ENCODE peak calls at places on chromosomes 7 and 10, in six cellular contexts. One of them, this sample, is unnamed.

GRCh38 chr7:47488969-47489342 is 93.0 kb downstream of the TNS3 start:
- DNase-seq in heart right ventricle: no peak
- DNase-seq in psoas muscle: no peak
- DNase-seq in heart left ventricle: peak; percentile 62
- DNase-seq in mammary epithelial cell: no peak
- DNase-seq in stomach: no peak
- DNase-seq in this sample: no peak

GRCh38 chr7:74294191-74294998 is 5.2 kb downstream of the CLIP2 start:
- DNase-seq in mammary epithelial cell: no peak
- DNase-seq in heart left ventricle: peak; percentile 66
- DNase-seq in stomach: no peak
- DNase-seq in psoas muscle: peak; percentile 60
- DNase-seq in heart right ventricle: peak; percentile 42
- DNase-seq in this sample: no peak

GRCh38 chr10:94683214-94684054 is at the start of gene CYP2C18:
- DNase-seq in heart left ventricle: no peak
- DNase-seq in mammary epithelial cell: no peak
- DNase-seq in psoas muscle: no peak
- DNase-seq in stomach: no peak
- DNase-seq in heart right ventricle: no peak
- DNase-seq in this sample: no peak

GRCh38 chr10:49377256-49377655 is 18.6 kb downstream of the DRGX start:
- DNase-seq in heart left ventricle: no peak
- DNase-seq in psoas muscle: no peak
- DNase-seq in mammary epithelial cell: no peak
- DNase-seq in stomach: no peak
- DNase-seq in heart right ventricle: no peak
- DNase-seq in this sample: no peak

GRCh38 chr10:130049244-130049643 is 61.4 kb downstream of the C10orf143 start:
- DNase-seq in heart left ventricle: no peak
- DNase-seq in heart right ventricle: no peak
- DNase-seq in stomach: no peak
- DNase-seq in mammary epithelial cell: no peak
- DNase-seq in psoas muscle: no peak
- DNase-seq in this sample: no peak

GRCh38 chr10:97883092-97883485 is 33.4 kb downstream of the GOLGA7B start:
- DNase-seq in psoas muscle: no peak
- DNase-seq in heart right ventricle: no peak
- DNase-seq in mammary epithelial cell: no peak
- DNase-seq in heart left ventricle: no peak
- DNase-seq in stomach: no peak
- DNase-seq in this sample: no peak

GRCh38 chr10:99733366-99733765 is 1.3 kb downstream of the CUTC start:
- DNase-seq in mammary epithelial cell: no peak
- DNase-seq in psoas muscle: no peak
- DNase-seq in heart left ventricle: no peak
- DNase-seq in heart right ventricle: no peak
- DNase-seq in stomach: no peak
- DNase-seq in this sample: no peak

GRCh38 chr7:98040626-98041025 is 50.6 kb upstream of the OCM2 start:
- DNase-seq in heart right ventricle: no peak
- DNase-seq in stomach: no peak
- DNase-seq in psoas muscle: no peak
- DNase-seq in mammary epithelial cell: no peak
- DNase-seq in heart left ventricle: no peak
- DNase-seq in this sample: no peak

GRCh38 chr10:75487087-75487784 is 55.8 kb downstream of the LRMDA start:
- DNase-seq in stomach: no peak
- DNase-seq in heart left ventricle: no peak
- DNase-seq in mammary epithelial cell: peak; percentile 27
- DNase-seq in heart right ventricle: no peak
- DNase-seq in psoas muscle: no peak
- DNase-seq in this sample: no peak

GRCh38 chr7:138095972-138096935 is 20.0 kb downstream of the AKR1D1 start:
- DNase-seq in heart left ventricle: no peak
- DNase-seq in stomach: no peak
- DNase-seq in heart right ventricle: no peak
- DNase-seq in psoas muscle: no peak
- DNase-seq in mammary epithelial cell: no peak
- DNase-seq in this sample: no peak

GRCh38 chr7:85261341-85261740 is 74.5 kb upstream of the SEMA3D start:
- DNase-seq in psoas muscle: no peak
- DNase-seq in stomach: no peak
- DNase-seq in heart left ventricle: no peak
- DNase-seq in heart right ventricle: no peak
- DNase-seq in mammary epithelial cell: peak; percentile 52
- DNase-seq in this sample: no peak

GRCh38 chr7:27382307-27382706 is 139.7 kb downstream of the EVX1 start:
- DNase-seq in heart left ventricle: no peak
- DNase-seq in psoas muscle: no peak
- DNase-seq in stomach: no peak
- DNase-seq in heart right ventricle: no peak
- DNase-seq in mammary epithelial cell: no peak
- DNase-seq in this sample: no peak

GRCh38 chr7:16644157-16644556 is 1.4 kb downstream of the ANKMY2 start:
- DNase-seq in stomach: no peak
- DNase-seq in heart right ventricle: no peak
- DNase-seq in mammary epithelial cell: no peak
- DNase-seq in heart left ventricle: no peak
- DNase-seq in psoas muscle: no peak
- DNase-seq in this sample: no peak

GRCh38 chr7:129188372-129188891 is at the start of gene SMO:
- DNase-seq in stomach: peak; percentile 37
- DNase-seq in mammary epithelial cell: no peak
- DNase-seq in heart right ventricle: peak; percentile 58
- DNase-seq in heart left ventricle: peak; percentile 49
- DNase-seq in psoas muscle: peak; percentile 64
- DNase-seq in this sample: peak; percentile 74

GRCh38 chr10:25328361-25328760 is 153.6 kb downstream of the GPR158 start:
- DNase-seq in heart left ventricle: no peak
- DNase-seq in mammary epithelial cell: no peak
- DNase-seq in heart right ventricle: no peak
- DNase-seq in psoas muscle: no peak
- DNase-seq in stomach: no peak
- DNase-seq in this sample: no peak

GRCh38 chr10:25064401-25064800 is 48.0 kb downstream of the THNSL1 start:
- DNase-seq in heart right ventricle: no peak
- DNase-seq in heart left ventricle: no peak
- DNase-seq in mammary epithelial cell: no peak
- DNase-seq in psoas muscle: no peak
- DNase-seq in stomach: no peak
- DNase-seq in this sample: no peak

GRCh38 chr10:132989476-132990415 is 47.4 kb upstream of the CFAP46 start:
- DNase-seq in heart left ventricle: no peak
- DNase-seq in heart right ventricle: no peak
- DNase-seq in stomach: no peak
- DNase-seq in mammary epithelial cell: no peak
- DNase-seq in psoas muscle: peak; percentile 46
- DNase-seq in this sample: no peak

DNA sequence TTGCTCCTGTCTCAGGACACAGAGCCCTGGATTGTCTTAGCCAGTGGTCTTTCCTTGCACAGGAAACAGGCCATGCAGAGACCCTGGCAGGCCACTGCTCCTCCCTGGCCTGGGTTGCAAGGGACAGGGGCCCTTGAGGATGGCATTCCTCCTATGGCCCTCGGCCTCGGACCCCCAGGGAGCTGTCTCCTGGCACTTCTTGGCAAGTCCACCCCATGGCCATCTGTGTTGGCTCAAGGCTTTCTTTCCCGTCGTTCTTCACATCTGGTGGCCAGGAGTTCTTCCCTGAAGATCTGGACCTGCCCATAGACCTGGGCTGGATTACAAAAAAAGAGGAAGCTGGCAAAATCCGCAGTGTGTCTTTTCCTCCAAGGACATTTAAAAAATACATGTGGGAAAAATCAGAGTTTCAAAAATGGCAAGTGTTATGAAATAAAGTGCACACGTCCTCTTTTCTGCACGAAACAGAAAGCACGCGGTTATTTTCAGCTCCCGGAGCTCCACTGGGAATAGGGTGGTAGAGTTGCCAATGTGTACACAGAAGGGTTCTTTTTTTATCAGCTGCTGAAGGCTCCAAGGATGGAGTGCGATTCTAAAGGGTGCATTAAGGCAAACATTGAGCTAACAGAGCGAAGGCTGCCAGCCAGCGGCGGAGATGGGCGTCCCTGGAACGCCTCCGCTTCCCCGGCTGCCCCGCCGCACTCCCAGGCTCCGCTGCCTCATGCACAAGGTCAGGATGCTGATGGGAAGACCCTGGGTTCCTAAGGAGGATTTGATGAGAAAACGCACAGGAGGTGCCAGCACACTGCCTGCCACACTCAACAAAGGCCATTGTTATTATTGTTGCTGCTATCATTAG is 62.8 kb upstream of the FAM20C start:
- DNase-seq in heart left ventricle: no peak
- DNase-seq in psoas muscle: no peak
- DNase-seq in mammary epithelial cell: no peak
- DNase-seq in heart right ventricle: no peak
- DNase-seq in stomach: no peak
- DNase-seq in this sample: no peak
- TF ChIP-seq CTCF in heart left ventricle: no peak
- TF ChIP-seq CTCF in psoas muscle: no peak
- TF ChIP-seq CTCF in mammary epithelial cell: no peak
- TF ChIP-seq CTCF in heart right ventricle: no peak
- TF ChIP-seq CTCF in stomach: no peak
- TF ChIP-seq CTCF in this sample: no peak

GRCh38 chr7:36039243-36039642 is 113.8 kb upstream of the EEPD1 start:
- DNase-seq in heart right ventricle: no peak
- DNase-seq in heart left ventricle: peak; percentile 31
- DNase-seq in mammary epithelial cell: no peak
- DNase-seq in stomach: no peak
- DNase-seq in psoas muscle: no peak
- DNase-seq in this sample: no peak

GRCh38 chr7:36037121-36037662 is 115.9 kb upstream of the EEPD1 start:
- DNase-seq in heart right ventricle: peak; percentile 52
- DNase-seq in mammary epithelial cell: peak; percentile 94
- DNase-seq in stomach: peak; percentile 77
- DNase-seq in heart left ventricle: peak; percentile 73
- DNase-seq in psoas muscle: peak; percentile 62
- DNase-seq in this sample: no peak

GRCh38 chr7:36039671-36040070 is 113.4 kb upstream of the EEPD1 start:
- DNase-seq in psoas muscle: no peak
- DNase-seq in mammary epithelial cell: no peak
- DNase-seq in heart left ventricle: no peak
- DNase-seq in stomach: no peak
- DNase-seq in heart right ventricle: no peak
- DNase-seq in this sample: no peak

GRCh38 chr7:36038063-36038721 is 114.9 kb upstream of the EEPD1 start:
- DNase-seq in heart right ventricle: no peak
- DNase-seq in mammary epithelial cell: no peak
- DNase-seq in psoas muscle: no peak
- DNase-seq in stomach: no peak
- DNase-seq in heart left ventricle: no peak
- DNase-seq in this sample: no peak

GRCh38 chr7:36040679-36041078 is 112.4 kb upstream of the EEPD1 start:
- DNase-seq in stomach: no peak
- DNase-seq in heart right ventricle: no peak
- DNase-seq in heart left ventricle: no peak
- DNase-seq in psoas muscle: no peak
- DNase-seq in mammary epithelial cell: peak; percentile 21
- DNase-seq in this sample: no peak
- H3K4me1 ChIP-seq in stomach: peaks cover 15% of the 10 kb centered on the region
- H3K4me1 ChIP-seq in heart right ventricle: peaks cover 64% of the 10 kb centered on the region
- H3K4me1 ChIP-seq in heart left ventricle: peaks cover 52% of the 10 kb centered on the region
- H3K4me1 ChIP-seq in psoas muscle: peaks cover 22% of the 10 kb centered on the region
- H3K4me1 ChIP-seq in mammary epithelial cell: peaks cover 16% of the 10 kb centered on the region
- H3K4me1 ChIP-seq in this sample: no peaks in the 10 kb centered on the region

GRCh38 chr10:62048473-62048872 is 147.0 kb downstream of the ARID5B start:
- DNase-seq in psoas muscle: no peak
- DNase-seq in mammary epithelial cell: no peak
- DNase-seq in heart left ventricle: no peak
- DNase-seq in heart right ventricle: no peak
- DNase-seq in stomach: no peak
- DNase-seq in this sample: no peak
- H3K27ac ChIP-seq in psoas muscle: peak overlapping the region; percentile 98
- H3K27ac ChIP-seq in mammary epithelial cell: peak overlapping the region; percentile 94
- H3K27ac ChIP-seq in heart left ventricle: peak overlapping the region; percentile 90
- H3K27ac ChIP-seq in heart right ventricle: peak overlapping the region; percentile 91
- H3K27ac ChIP-seq in stomach: peak overlapping the region; percentile 89
- H3K27ac ChIP-seq in this sample: peak overlapping the region; percentile 98

GRCh38 chr10:93006435-93007039 is 54.1 kb upstream of the CYP26C1 start:
- DNase-seq in heart left ventricle: no peak
- DNase-seq in heart right ventricle: no peak
- DNase-seq in stomach: no peak
- DNase-seq in psoas muscle: no peak
- DNase-seq in mammary epithelial cell: peak; percentile 35
- DNase-seq in this sample: no peak
- TF ChIP-seq CTCF in heart left ventricle: peak; percentile 61
- TF ChIP-seq CTCF in heart right ventricle: no peak
- TF ChIP-seq CTCF in stomach: peak; percentile 41
- TF ChIP-seq CTCF in psoas muscle: peak; percentile 43
- TF ChIP-seq CTCF in mammary epithelial cell: peak; percentile 74
- TF ChIP-seq CTCF in this sample: peak; percentile 78

GRCh38 chr7:231858-232246 is 39.5 kb downstream of the FAM20C start:
- DNase-seq in stomach: no peak
- DNase-seq in psoas muscle: no peak
- DNase-seq in heart right ventricle: no peak
- DNase-seq in mammary epithelial cell: no peak
- DNase-seq in heart left ventricle: no peak
- DNase-seq in this sample: no peak
- H3K4me1 ChIP-seq in stomach: peaks cover 87% of the 10 kb centered on the region
- H3K4me1 ChIP-seq in psoas muscle: peaks cover 79% of the 10 kb centered on the region
- H3K4me1 ChIP-seq in heart right ventricle: peaks cover 74% of the 10 kb centered on the region
- H3K4me1 ChIP-seq in mammary epithelial cell: peaks cover 32% of the 10 kb centered on the region
- H3K4me1 ChIP-seq in heart left ventricle: peaks cover 42% of the 10 kb centered on the region
- H3K4me1 ChIP-seq in this sample: no peaks in the 10 kb centered on the region

GRCh38 chr7:3092468-3092867 is 48.8 kb upstream of the CARD11 start:
- DNase-seq in psoas muscle: peak; percentile 59
- DNase-seq in heart right ventricle: peak; percentile 29
- DNase-seq in stomach: no peak
- DNase-seq in mammary epithelial cell: no peak
- DNase-seq in heart left ventricle: peak; percentile 11
- DNase-seq in this sample: peak; percentile 26
- H3K27ac ChIP-seq in psoas muscle: no peak overlapping the region
- H3K27ac ChIP-seq in heart right ventricle: no peak overlapping the region
- H3K27ac ChIP-seq in stomach: peak overlapping the region; percentile 24
- H3K27ac ChIP-seq in mammary epithelial cell: no peak overlapping the region
- H3K27ac ChIP-seq in heart left ventricle: no peak overlapping the region
- H3K27ac ChIP-seq in this sample: no peak overlapping the region

GRCh38 chr7:33923440-33924229 is 18.3 kb downstream of the BMPER start:
- DNase-seq in psoas muscle: no peak
- DNase-seq in heart left ventricle: no peak
- DNase-seq in heart right ventricle: no peak
- DNase-seq in stomach: no peak
- DNase-seq in mammary epithelial cell: no peak
- DNase-seq in this sample: no peak
- TF ChIP-seq CTCF in psoas muscle: no peak
- TF ChIP-seq CTCF in heart left ventricle: no peak
- TF ChIP-seq CTCF in heart right ventricle: no peak
- TF ChIP-seq CTCF in stomach: no peak
- TF ChIP-seq CTCF in mammary epithelial cell: no peak
- TF ChIP-seq CTCF in this sample: no peak

This sample was measured in right lobe of liver.